ENCODE peak calls at places on chromosomes 12 and 14, in four cellular contexts. I is K562, T is GM12878, N is HepG2. H is an unnamed sample.

GRCh38 chr14:74670726-74671125 is 42.2 kb downstream of the AREL1 start:
- DNase-seq in I (no peak), N (no peak), T (no peak), H (no peak)

GRCh38 chr14:67952786-67953185 is 133.2 kb downstream of the RAD51B start:
- DNase-seq in N (no peak), T (no peak), I (no peak), H (no peak)

GRCh38 chr14:92460916-92461579 is 52.5 kb upstream of the RIN3 start:
- DNase-seq in N (no peak), I (no peak), T (peak; percentile 61), H (no peak)

GRCh38 chr12:12506541-12506940 is 56.1 kb downstream of the DUSP16 start:
- DNase-seq in I (no peak), N (no peak), T (no peak), H (peak; percentile 16)

GRCh38 chr14:94342334-94342934 is 19.3 kb upstream of the SERPINA6 start:
- DNase-seq in N (peak; percentile 82), I (no peak), T (no peak), H (no peak)

GRCh38 chr14:52455291-52456088 is 96.8 kb downstream of the TXNDC16 start:
- DNase-seq in N (no peak), I (no peak), T (no peak), H (no peak)

GRCh38 chr12:33770652-33771051 is 251.6 kb upstream of the ALG10 start:
- DNase-seq in N (no peak), I (no peak), T (no peak), H (no peak)

GRCh38 chr12:121804417-121805111 is 755 bp downstream of the SETD1B start:
- DNase-seq in T (no peak), N (peak; percentile 55), I (no peak), H (no peak)

GRCh38 chr12:119036878-119037493 is 55.6 kb downstream of the SRRM4 start:
- DNase-seq in N (peak; percentile 16), I (peak; percentile 77), T (no peak), H (peak; percentile 61)

GRCh38 chr12:93624595-93625294 is 52.3 kb downstream of the SOCS2 start:
- DNase-seq in N (peak; percentile 52), T (peak; percentile 63), I (peak; percentile 54), H (no peak)

GRCh38 chr14:69049675-69050074 is 70.6 kb upstream of the ACTN1 start:
- DNase-seq in I (no peak), T (no peak), N (peak; percentile 29), H (no peak)

GRCh38 chr12:62709321-62709720 is 225.6 kb downstream of the PPM1H start:
- DNase-seq in I (no peak), N (no peak), T (no peak), H (no peak)

GRCh38 chr12:25725874-25726273 is 172.8 kb upstream of the LMNTD1 start:
- DNase-seq in T (no peak), N (no peak), I (no peak), H (no peak)

GRCh38 chr12:120350576-120351350 is 18.2 kb downstream of the MSI1 start:
- DNase-seq in T (no peak), I (no peak), N (no peak), H (no peak)

GRCh38 chr14:30621354-30621953 is 665 bp upstream of the SCFD1 start:
- DNase-seq in N (peak; percentile 36), I (no peak), T (no peak), H (peak; percentile 12)

GRCh38 chr12:115394498-115395220 is 710.7 kb upstream of the TBX3 start:
- DNase-seq in N (peak; percentile 46), I (no peak), T (no peak), H (no peak)

GRCh38 chr12:4478933-4479332 is 33.3 kb upstream of the FGF6 start:
- DNase-seq in N (no peak), I (peak; percentile 8), T (no peak), H (no peak)

GRCh38 chr12:106291342-106291741 is 11.2 kb upstream of the TCP11L2 start:
- DNase-seq in T (no peak), I (no peak), N (no peak), H (no peak)

GRCh38 chr12:57735952-57736742 is 2.4 kb downstream of the AGAP2 start:
- DNase-seq in T (no peak), I (peak; percentile 82), N (peak; percentile 37), H (peak; percentile 52)

GRCh38 chr12:50057896-50058670 is 687 bp downstream of the ASIC1 start:
- DNase-seq in N (no peak), T (no peak), I (peak; percentile 61), H (no peak)
- TF ChIP-seq FOXK2 in N (no peak), T (no peak), I (no peak), H (no peak)

GRCh38 chr12:52280796-52281560 is 6.5 kb downstream of the KRT86 start:
- DNase-seq in I (no peak), T (no peak), N (peak; percentile 47), H (no peak)
- TF ChIP-seq TARDBP in I (no peak), T (no peak), N (no peak), H (no peak)

GRCh38 chr12:102879-103168 is 36.3 kb downstream of the IQSEC3 start:
- DNase-seq in N (no peak), T (no peak), I (no peak), H (no peak)

GRCh38 chr12:101969-102878 is 35.7 kb downstream of the IQSEC3 start:
- DNase-seq in T (no peak), N (no peak), I (peak; percentile 76), H (peak; percentile 64)

GRCh38 chr12:104573-105081 is 38.1 kb downstream of the IQSEC3 start:
- DNase-seq in T (no peak), I (no peak), N (peak; percentile 18), H (peak; percentile 46)

GRCh38 chr12:105696-106095 is 39.1 kb downstream of the IQSEC3 start:
- DNase-seq in I (no peak), T (no peak), N (no peak), H (no peak)

DNA sequence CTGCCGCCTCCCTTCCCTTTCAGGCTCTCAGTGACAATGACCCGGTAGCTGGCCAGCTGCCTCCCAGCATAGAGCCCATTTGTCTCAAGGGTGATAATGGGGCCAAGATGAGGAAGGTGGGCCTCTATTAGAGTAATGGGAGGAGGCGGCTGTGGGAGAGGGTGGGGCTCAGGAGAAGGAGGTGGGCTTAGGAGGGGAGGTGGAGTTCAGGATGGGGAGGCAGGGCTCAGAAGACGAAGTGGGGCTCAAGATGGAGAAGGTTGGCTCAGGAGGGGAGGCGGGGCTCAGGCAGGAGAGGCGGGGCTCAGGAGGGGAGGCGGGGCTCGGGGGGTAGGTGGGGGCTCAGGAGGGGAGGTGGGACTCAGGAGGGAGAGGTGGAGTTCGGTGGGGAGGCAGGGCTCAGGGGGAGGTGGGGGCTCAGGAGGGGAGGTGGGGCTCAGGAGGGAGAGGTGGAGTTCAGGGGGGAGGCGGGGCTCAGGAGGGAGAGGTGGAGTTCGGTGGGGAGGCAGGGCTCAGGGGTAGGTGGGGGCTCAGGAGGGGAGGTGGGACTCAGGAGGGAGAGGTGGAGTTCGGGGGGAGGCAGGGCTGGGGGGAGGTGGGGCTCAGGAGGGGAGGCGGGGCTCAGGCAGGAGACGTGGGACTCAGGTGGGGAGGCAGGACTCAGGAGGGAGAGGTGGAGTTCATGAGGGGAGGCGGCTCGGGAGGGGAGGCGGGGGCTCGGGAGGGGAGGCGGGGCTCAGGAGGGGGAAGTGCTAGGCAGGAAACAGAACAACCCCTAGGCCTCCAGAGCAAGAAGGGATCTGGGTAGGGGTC is 36.8 kb downstream of the IQSEC3 start:
- DNase-seq in I (peak; percentile 79), T (no peak), N (no peak), H (peak; percentile 78)
- TF ChIP-seq FOXM1 in I (no peak), T (no peak), N (no peak), H (no peak)

GRCh38 chr14:96824283-96824682 is 27.1 kb downstream of the VRK1 start:
- DNase-seq in T (no peak), N (no peak), I (no peak), H (no peak)
- TF ChIP-seq FOXK2 in T (no peak), N (no peak), I (no peak), H (no peak)

DNA sequence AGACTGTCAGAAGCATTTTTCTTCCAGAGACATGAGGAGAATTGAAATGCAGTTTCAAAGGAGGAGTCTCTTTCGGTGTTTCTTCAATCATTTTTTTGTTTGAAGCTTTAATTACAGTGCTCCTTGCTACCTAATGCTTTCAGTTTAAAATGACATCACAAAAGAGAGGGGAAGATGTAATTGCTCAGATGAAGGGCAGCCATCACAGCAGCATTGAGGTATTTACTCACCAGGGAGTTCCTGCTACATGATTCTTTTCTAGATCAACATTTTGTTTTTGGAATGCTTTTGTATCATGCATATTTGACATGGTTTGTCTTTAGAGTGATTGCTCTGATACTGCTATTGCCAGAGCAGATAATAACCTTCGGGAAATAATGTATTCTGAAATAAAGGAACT is 28.6 kb downstream of the FLRT2 start:
- DNase-seq in N (no peak), I (no peak), T (no peak), H (no peak)
- TF ChIP-seq TARDBP in N (no peak), I (no peak), T (no peak), H (no peak)

DNA sequence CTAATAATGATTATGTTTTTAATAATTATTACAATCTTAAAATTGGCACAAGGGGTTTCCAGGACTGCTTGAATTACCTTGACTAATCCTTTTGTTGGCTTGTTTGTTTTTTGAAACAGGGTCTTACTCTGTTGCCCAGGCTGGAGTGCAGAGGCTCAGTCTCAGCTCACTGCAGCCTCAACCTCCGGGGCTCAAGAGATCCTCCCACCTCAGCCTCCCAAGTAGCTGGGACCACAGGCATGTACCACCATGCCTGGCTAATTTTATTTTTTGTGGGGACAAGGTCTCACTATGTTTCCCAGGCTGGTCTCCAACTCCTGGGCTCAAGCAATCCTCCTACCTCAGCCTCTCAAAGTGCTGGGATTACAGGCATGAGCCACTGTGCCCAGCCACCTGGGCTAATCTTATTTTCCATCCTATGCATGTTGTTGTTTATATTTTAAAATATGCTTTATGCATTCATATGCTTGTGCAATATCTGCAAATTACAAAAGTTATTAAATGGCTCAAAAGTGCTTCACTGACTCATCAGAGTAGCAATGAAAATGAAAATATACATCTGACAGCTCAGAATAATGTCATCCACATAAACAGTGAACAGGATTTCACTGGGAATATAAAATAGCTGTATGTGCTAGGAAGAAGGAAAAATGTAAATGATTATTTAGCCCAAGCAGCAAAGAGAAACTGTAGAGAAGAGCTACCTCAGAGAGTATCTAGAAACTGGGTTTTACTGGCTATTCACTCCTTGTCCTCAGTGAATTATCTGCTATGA is 24.8 kb upstream of the PLEKHG6 start:
- DNase-seq in N (no peak), I (no peak), T (no peak), H (no peak)
- TF ChIP-seq FOXM1 in N (no peak), I (no peak), T (no peak), H (no peak)

DNA sequence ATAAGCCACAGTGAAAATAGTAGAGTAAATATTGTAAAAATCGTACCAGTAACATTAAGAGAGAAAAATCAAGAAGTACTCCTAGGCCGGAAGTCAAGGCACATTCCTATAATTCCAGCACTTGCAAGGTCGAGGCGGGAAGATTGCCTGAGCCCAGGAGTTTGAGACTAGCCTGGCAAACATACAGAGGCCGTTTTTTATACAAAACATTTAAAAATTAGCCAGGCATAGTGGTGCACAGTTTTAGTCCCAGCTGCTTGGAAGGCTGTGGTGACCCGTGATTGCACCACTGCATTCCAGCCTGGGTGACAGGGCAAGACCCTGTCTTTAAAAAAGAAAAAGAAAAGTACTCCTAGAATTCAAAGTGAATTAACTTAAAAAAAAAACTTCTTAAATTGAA is 341.8 kb downstream of the C12orf50 start:
- DNase-seq in I (no peak), T (no peak), N (no peak), H (no peak)
- TF ChIP-seq FOXK2 in I (no peak), T (no peak), N (no peak), H (no peak)

GRCh38 chr12:50275545-50275944 is 7.8 kb downstream of the LIMA1 start:
- DNase-seq in I (no peak), N (no peak), T (no peak), H (no peak)
- TF ChIP-seq TARDBP in I (no peak), N (no peak), T (no peak), H (no peak)